ENCODE peak calls at places on chromosomes 13 and 19, in ten cellular contexts. One of them, this sample, is unnamed.
A peak's percentile ranks its signal among the peaks of the same experiment; 100 is the strongest.

GRCh38 chr19:46378268-46378667 is 31.4 kb downstream of the PPP5C start:
- DNase-seq in kidney epithelial cell: no peak
- DNase-seq in endothelial cell of umbilical vein: peak; percentile 36
- DNase-seq in mesothelial cell of epicardium: no peak
- DNase-seq in CD4-positive, alpha-beta T cell: no peak
- DNase-seq in tibial nerve: no peak
- DNase-seq in body of pancreas: no peak
- DNase-seq in AG10803: peak; percentile 94
- DNase-seq in Calu3: no peak
- DNase-seq in transverse colon: no peak
- DNase-seq in this sample: no peak

GRCh38 chr19:39100500-39101166 is 16.5 kb downstream of the ACP7 start:
- DNase-seq in kidney epithelial cell: no peak
- DNase-seq in endothelial cell of umbilical vein: no peak
- DNase-seq in mesothelial cell of epicardium: no peak
- DNase-seq in CD4-positive, alpha-beta T cell: no peak
- DNase-seq in tibial nerve: no peak
- DNase-seq in body of pancreas: no peak
- DNase-seq in AG10803: no peak
- DNase-seq in Calu3: no peak
- DNase-seq in transverse colon: no peak
- DNase-seq in this sample: no peak

GRCh38 chr13:48411281-48412099 is 1.4 kb downstream of the LPAR6 start:
- DNase-seq in kidney epithelial cell: no peak
- DNase-seq in endothelial cell of umbilical vein: peak; percentile 59
- DNase-seq in mesothelial cell of epicardium: no peak
- DNase-seq in CD4-positive, alpha-beta T cell: peak; percentile 33
- DNase-seq in tibial nerve: no peak
- DNase-seq in body of pancreas: no peak
- DNase-seq in AG10803: no peak
- DNase-seq in Calu3: no peak
- DNase-seq in transverse colon: no peak
- DNase-seq in this sample: no peak

GRCh38 chr13:30128591-30128990 is 178.8 kb downstream of the KATNAL1 start:
- DNase-seq in kidney epithelial cell: no peak
- DNase-seq in endothelial cell of umbilical vein: no peak
- DNase-seq in mesothelial cell of epicardium: no peak
- DNase-seq in CD4-positive, alpha-beta T cell: no peak
- DNase-seq in tibial nerve: no peak
- DNase-seq in body of pancreas: no peak
- DNase-seq in AG10803: no peak
- DNase-seq in Calu3: no peak
- DNase-seq in transverse colon: no peak
- DNase-seq in this sample: no peak

GRCh38 chr13:47337781-47338507 is 441.1 kb upstream of the HTR2A start:
- DNase-seq in kidney epithelial cell: peak; percentile 43
- DNase-seq in endothelial cell of umbilical vein: no peak
- DNase-seq in mesothelial cell of epicardium: no peak
- DNase-seq in CD4-positive, alpha-beta T cell: no peak
- DNase-seq in tibial nerve: no peak
- DNase-seq in body of pancreas: no peak
- DNase-seq in AG10803: peak; percentile 68
- DNase-seq in Calu3: no peak
- DNase-seq in transverse colon: no peak
- DNase-seq in this sample: no peak

GRCh38 chr13:50635504-50635903 is 208.0 kb downstream of the DLEU7 start:
- DNase-seq in kidney epithelial cell: no peak
- DNase-seq in endothelial cell of umbilical vein: no peak
- DNase-seq in mesothelial cell of epicardium: no peak
- DNase-seq in CD4-positive, alpha-beta T cell: no peak
- DNase-seq in tibial nerve: no peak
- DNase-seq in body of pancreas: peak; percentile 72
- DNase-seq in AG10803: peak; percentile 71
- DNase-seq in Calu3: no peak
- DNase-seq in transverse colon: peak; percentile 18
- DNase-seq in this sample: no peak

GRCh38 chr19:54448037-54448773 is 794 bp upstream of the LENG8 start:
- DNase-seq in kidney epithelial cell: no peak
- DNase-seq in endothelial cell of umbilical vein: peak; percentile 75
- DNase-seq in mesothelial cell of epicardium: no peak
- DNase-seq in CD4-positive, alpha-beta T cell: no peak
- DNase-seq in tibial nerve: peak; percentile 33
- DNase-seq in body of pancreas: peak; percentile 79
- DNase-seq in AG10803: peak; percentile 60
- DNase-seq in Calu3: peak; percentile 69
- DNase-seq in transverse colon: peak; percentile 63
- DNase-seq in this sample: no peak

GRCh38 chr19:16824658-16825311 is 4.4 kb upstream of the SIN3B start:
- DNase-seq in kidney epithelial cell: no peak
- DNase-seq in endothelial cell of umbilical vein: peak; percentile 41
- DNase-seq in mesothelial cell of epicardium: no peak
- DNase-seq in CD4-positive, alpha-beta T cell: no peak
- DNase-seq in tibial nerve: no peak
- DNase-seq in body of pancreas: no peak
- DNase-seq in AG10803: peak; percentile 81
- DNase-seq in Calu3: no peak
- DNase-seq in transverse colon: no peak
- DNase-seq in this sample: no peak

GRCh38 chr13:109844396-109844795 is 58.0 kb upstream of the IRS2 start:
- DNase-seq in kidney epithelial cell: no peak
- DNase-seq in endothelial cell of umbilical vein: no peak
- DNase-seq in mesothelial cell of epicardium: no peak
- DNase-seq in CD4-positive, alpha-beta T cell: no peak
- DNase-seq in tibial nerve: no peak
- DNase-seq in body of pancreas: peak; percentile 11
- DNase-seq in AG10803: peak; percentile 26
- DNase-seq in Calu3: no peak
- DNase-seq in transverse colon: no peak
- DNase-seq in this sample: no peak

GRCh38 chr19:53989600-53990533 is 1.6 kb upstream of the CACNG6 start:
- DNase-seq in kidney epithelial cell: no peak
- DNase-seq in endothelial cell of umbilical vein: peak; percentile 77
- DNase-seq in mesothelial cell of epicardium: no peak
- DNase-seq in CD4-positive, alpha-beta T cell: no peak
- DNase-seq in tibial nerve: no peak
- DNase-seq in body of pancreas: no peak
- DNase-seq in AG10803: no peak
- DNase-seq in Calu3: peak; percentile 88
- DNase-seq in transverse colon: no peak
- DNase-seq in this sample: no peak

GRCh38 chr13:73133536-73133935 is 74.7 kb downstream of the KLF5 start:
- DNase-seq in kidney epithelial cell: no peak
- DNase-seq in endothelial cell of umbilical vein: no peak
- DNase-seq in mesothelial cell of epicardium: no peak
- DNase-seq in CD4-positive, alpha-beta T cell: no peak
- DNase-seq in tibial nerve: no peak
- DNase-seq in body of pancreas: no peak
- DNase-seq in AG10803: no peak
- DNase-seq in Calu3: no peak
- DNase-seq in transverse colon: peak; percentile 60
- DNase-seq in this sample: no peak

GRCh38 chr19:9671654-9672053 is 3.2 kb downstream of the ZNF562 start:
- DNase-seq in kidney epithelial cell: no peak
- DNase-seq in endothelial cell of umbilical vein: no peak
- DNase-seq in mesothelial cell of epicardium: no peak
- DNase-seq in CD4-positive, alpha-beta T cell: no peak
- DNase-seq in tibial nerve: no peak
- DNase-seq in body of pancreas: no peak
- DNase-seq in AG10803: no peak
- DNase-seq in Calu3: no peak
- DNase-seq in transverse colon: no peak
- DNase-seq in this sample: no peak

GRCh38 chr13:28750187-28751045 is 31.6 kb upstream of the SLC46A3 start:
- DNase-seq in kidney epithelial cell: no peak
- DNase-seq in endothelial cell of umbilical vein: peak; percentile 70
- DNase-seq in mesothelial cell of epicardium: no peak
- DNase-seq in CD4-positive, alpha-beta T cell: no peak
- DNase-seq in tibial nerve: no peak
- DNase-seq in body of pancreas: no peak
- DNase-seq in AG10803: peak; percentile 46
- DNase-seq in Calu3: no peak
- DNase-seq in transverse colon: no peak
- DNase-seq in this sample: no peak

GRCh38 chr13:105471683-105472082 is 1063.8 kb downstream of the EFNB2 start:
- DNase-seq in kidney epithelial cell: no peak
- DNase-seq in endothelial cell of umbilical vein: no peak
- DNase-seq in mesothelial cell of epicardium: no peak
- DNase-seq in CD4-positive, alpha-beta T cell: no peak
- DNase-seq in tibial nerve: no peak
- DNase-seq in body of pancreas: no peak
- DNase-seq in AG10803: peak; percentile 15
- DNase-seq in Calu3: no peak
- DNase-seq in transverse colon: no peak
- DNase-seq in this sample: no peak

GRCh38 chr13:114155320-114155719 is 22.9 kb upstream of the RASA3 start:
- DNase-seq in kidney epithelial cell: no peak
- DNase-seq in endothelial cell of umbilical vein: no peak
- DNase-seq in mesothelial cell of epicardium: no peak
- DNase-seq in CD4-positive, alpha-beta T cell: no peak
- DNase-seq in tibial nerve: no peak
- DNase-seq in body of pancreas: no peak
- DNase-seq in AG10803: no peak
- DNase-seq in Calu3: no peak
- DNase-seq in transverse colon: no peak
- DNase-seq in this sample: no peak

DNA sequence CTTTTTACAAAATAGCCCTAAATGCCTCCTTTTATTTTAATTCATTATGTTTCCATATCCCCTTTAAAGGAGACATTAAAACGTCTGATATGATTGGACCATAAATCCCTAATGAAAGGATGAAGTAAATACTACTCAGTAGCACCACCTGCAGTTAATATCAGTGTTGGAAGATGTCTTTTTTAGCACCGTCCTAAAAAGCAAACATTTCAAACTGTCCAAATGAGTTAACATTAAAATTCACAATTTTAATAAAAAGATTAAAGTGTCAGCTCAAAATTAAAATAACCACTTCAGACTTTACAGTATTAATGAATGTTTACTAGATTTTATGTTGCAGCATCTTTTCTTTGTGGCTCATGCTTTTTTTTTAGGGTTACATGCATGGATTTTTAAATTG is 12.3 kb downstream of the ZNF507 start:
- DNase-seq in kidney epithelial cell: no peak
- DNase-seq in endothelial cell of umbilical vein: peak; percentile 32
- DNase-seq in mesothelial cell of epicardium: no peak
- DNase-seq in CD4-positive, alpha-beta T cell: no peak
- DNase-seq in tibial nerve: no peak
- DNase-seq in body of pancreas: no peak
- DNase-seq in AG10803: no peak
- DNase-seq in Calu3: no peak
- DNase-seq in transverse colon: no peak
- DNase-seq in this sample: no peak
- TF ChIP-seq CTCF in kidney epithelial cell: no peak
- TF ChIP-seq CTCF in endothelial cell of umbilical vein: peak; percentile 5
- TF ChIP-seq CTCF in mesothelial cell of epicardium: peak; percentile 14
- TF ChIP-seq CTCF in CD4-positive, alpha-beta T cell: peak; percentile 13
- TF ChIP-seq CTCF in tibial nerve: no peak
- TF ChIP-seq CTCF in body of pancreas: peak; percentile 20
- TF ChIP-seq CTCF in AG10803: peak; percentile 34
- TF ChIP-seq CTCF in Calu3: peak; percentile 39
- TF ChIP-seq CTCF in transverse colon: no peak
- TF ChIP-seq CTCF in this sample: peak; percentile 53

GRCh38 chr19:35959040-35959967 is 23.1 kb downstream of the LRFN3 start:
- DNase-seq in kidney epithelial cell: no peak
- DNase-seq in endothelial cell of umbilical vein: no peak
- DNase-seq in mesothelial cell of epicardium: no peak
- DNase-seq in CD4-positive, alpha-beta T cell: peak; percentile 72
- DNase-seq in tibial nerve: no peak
- DNase-seq in body of pancreas: peak; percentile 24
- DNase-seq in AG10803: no peak
- DNase-seq in Calu3: no peak
- DNase-seq in transverse colon: peak; percentile 56
- DNase-seq in this sample: no peak
- TF ChIP-seq CTCF in kidney epithelial cell: no peak
- TF ChIP-seq CTCF in endothelial cell of umbilical vein: peak; percentile 25
- TF ChIP-seq CTCF in mesothelial cell of epicardium: no peak
- TF ChIP-seq CTCF in CD4-positive, alpha-beta T cell: peak; percentile 95
- TF ChIP-seq CTCF in tibial nerve: no peak
- TF ChIP-seq CTCF in body of pancreas: no peak
- TF ChIP-seq CTCF in AG10803: no peak
- TF ChIP-seq CTCF in Calu3: no peak
- TF ChIP-seq CTCF in transverse colon: no peak
- TF ChIP-seq CTCF in this sample: peak; percentile 35

DNA sequence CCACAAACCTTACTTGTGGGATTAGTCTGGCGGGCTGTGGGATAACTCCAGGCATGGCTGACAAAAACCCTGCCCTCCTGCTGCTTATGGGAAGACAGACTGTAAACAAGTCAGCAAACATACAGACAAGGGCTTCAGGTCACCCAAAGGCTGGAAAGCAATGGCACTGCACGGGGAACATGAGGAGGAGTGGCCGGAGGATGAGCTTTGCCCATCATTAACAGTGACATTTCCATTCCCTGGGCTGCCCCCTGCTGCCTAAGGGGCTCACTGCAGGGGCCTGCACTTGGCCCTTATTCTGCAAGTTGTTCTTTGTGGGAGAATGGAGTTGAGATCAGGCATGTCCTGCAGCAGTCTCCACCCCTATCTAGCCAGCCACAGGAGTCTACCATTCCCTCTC is 91.3 kb downstream of the UQCRFS1 start:
- DNase-seq in kidney epithelial cell: no peak
- DNase-seq in endothelial cell of umbilical vein: no peak
- DNase-seq in mesothelial cell of epicardium: no peak
- DNase-seq in CD4-positive, alpha-beta T cell: no peak
- DNase-seq in tibial nerve: no peak
- DNase-seq in body of pancreas: no peak
- DNase-seq in AG10803: peak; percentile 27
- DNase-seq in Calu3: peak; percentile 29
- DNase-seq in transverse colon: no peak
- DNase-seq in this sample: no peak
- TF ChIP-seq CTCF in kidney epithelial cell: peak; percentile 25
- TF ChIP-seq CTCF in endothelial cell of umbilical vein: no peak
- TF ChIP-seq CTCF in mesothelial cell of epicardium: no peak
- TF ChIP-seq CTCF in CD4-positive, alpha-beta T cell: no peak
- TF ChIP-seq CTCF in tibial nerve: no peak
- TF ChIP-seq CTCF in body of pancreas: no peak
- TF ChIP-seq CTCF in AG10803: peak; percentile 63
- TF ChIP-seq CTCF in Calu3: peak; percentile 59
- TF ChIP-seq CTCF in transverse colon: no peak
- TF ChIP-seq CTCF in this sample: peak; percentile 73

GRCh38 chr19:21474671-21475181 is 30.7 kb upstream of the ZNF429 start:
- DNase-seq in kidney epithelial cell: peak; percentile 4
- DNase-seq in endothelial cell of umbilical vein: no peak
- DNase-seq in mesothelial cell of epicardium: peak; percentile 92
- DNase-seq in CD4-positive, alpha-beta T cell: peak; percentile 26
- DNase-seq in tibial nerve: peak; percentile 37
- DNase-seq in body of pancreas: peak; percentile 88
- DNase-seq in AG10803: peak; percentile 5
- DNase-seq in Calu3: no peak
- DNase-seq in transverse colon: peak; percentile 50
- DNase-seq in this sample: peak; percentile 94
- TF ChIP-seq CTCF in kidney epithelial cell: peak; percentile 5
- TF ChIP-seq CTCF in endothelial cell of umbilical vein: no peak
- TF ChIP-seq CTCF in mesothelial cell of epicardium: no peak
- TF ChIP-seq CTCF in CD4-positive, alpha-beta T cell: no peak
- TF ChIP-seq CTCF in tibial nerve: no peak
- TF ChIP-seq CTCF in body of pancreas: no peak
- TF ChIP-seq CTCF in AG10803: no peak
- TF ChIP-seq CTCF in Calu3: no peak
- TF ChIP-seq CTCF in transverse colon: no peak
- TF ChIP-seq CTCF in this sample: no peak